ENCODE peak calls at places on chromosomes 5 and 9, in five cellular contexts. S, H, I, N and G are unnamed samples.

GRCh38 chr9:127862075-127863011 is 7.9 kb upstream of the ENG start:
- DNase-seq in I (peak; percentile 58), S (peak; percentile 75), N (peak; percentile 72), H (peak; percentile 80), G (no peak)

GRCh38 chr9:33264473-33265177 is at the start of the genes BAG1 and CHMP5:
- DNase-seq in H (peak; percentile 100), S (peak; percentile 100), N (peak; percentile 100), I (peak; percentile 99), G (peak; percentile 99)

GRCh38 chr5:55173696-55174101 is 722 bp upstream of the CDC20B start:
- DNase-seq in N (no peak), I (no peak), H (no peak), S (no peak), G (peak; percentile 18)

GRCh38 chr5:41722359-41722950 is 147.8 kb downstream of the OXCT1 start:
- DNase-seq in I (peak; percentile 2), N (no peak), S (no peak), H (no peak), G (no peak)

GRCh38 chr5:179165421-179166170 is 105.4 kb downstream of the ZNF354C start:
- DNase-seq in H (no peak), N (no peak), S (peak; percentile 60), I (no peak), G (no peak)

GRCh38 chr9:96661711-96662110 is 6.6 kb upstream of the PRXL2C start:
- DNase-seq in I (peak; percentile 12), S (no peak), N (no peak), H (no peak), G (no peak)

GRCh38 chr9:14301582-14301981 is 12.4 kb downstream of the NFIB start:
- DNase-seq in S (no peak), I (no peak), H (no peak), N (no peak), G (no peak)

GRCh38 chr5:163658702-163659567 is 153.5 kb downstream of the MAT2B start:
- DNase-seq in H (no peak), S (no peak), I (no peak), N (no peak), G (no peak)

GRCh38 chr5:73155541-73156222 is 17.3 kb upstream of the TMEM174 start:
- DNase-seq in N (no peak), I (no peak), S (no peak), H (no peak), G (no peak)